ENCODE peak calls at places on chromosomes 4 and X, in seven cellular contexts. E is cerebellar cortex; F is glutamatergic neuron; U is cardiac muscle cell; N is naive thymus-derived CD4-positive, alpha-beta T cell; G is NCI-H748 treated with DMSO at 0.1 percent for 48 hours; L is ELR. Z is an unnamed sample.

GRCh38 chr4:77917075-77917474 is 54.4 kb downstream of the MRPL1 start:
- DNase-seq in N (no peak), F (no peak), L (no peak), U (no peak), G (peak), E (no peak), Z (no peak)

GRCh38 chr4:147620315-147620714 is 3.1 kb downstream of the TMEM184C start:
- DNase-seq in U (no peak), L (no peak), G (no peak), F (no peak), E (no peak), N (no peak), Z (no peak)

GRCh38 chr4:23305026-23305425 is 584.8 kb downstream of the PPARGC1A start:
- DNase-seq in L (peak), F (no peak), N (no peak), U (no peak), E (no peak), G (no peak), Z (no peak)

GRCh38 chr4:6389426-6389825 is 83.0 kb downstream of the PPP2R2C start:
- DNase-seq in L (no peak), E (no peak), F (no peak), U (no peak), N (no peak), G (no peak), Z (no peak)

GRCh38 chrX:13699183-13699826 is 10.4 kb downstream of the RAB9A start:
- DNase-seq in U (no peak), F (no peak), L (peak), G (no peak), N (no peak), E (no peak), Z (no peak)

GRCh38 chrX:17736856-17737706 is at the start of gene SCML1:
- DNase-seq in L (peak), E (peak), G (peak), N (peak), F (peak), U (peak), Z (peak)

GRCh38 chrX:2592279-2592678 is 91.5 kb upstream of the DHRSX start:
- DNase-seq in U (no peak), F (no peak), E (no peak), G (no peak), L (no peak), N (no peak), Z (no peak)

GRCh38 chr4:67704843-67705242 is 3.9 kb upstream of the UBA6 start:
- DNase-seq in L (no peak), U (no peak), F (no peak), G (no peak), N (no peak), E (no peak), Z (no peak)

GRCh38 chr4:133062851-133063250 is 86.2 kb upstream of the PCDH10 start:
- DNase-seq in U (no peak), L (peak), F (no peak), N (no peak), E (no peak), G (no peak), Z (no peak)

GRCh38 chr4:165458451-165458850 is 79.6 kb downstream of the CPE start:
- DNase-seq in F (no peak), U (no peak), E (no peak), N (no peak), G (no peak), L (no peak), Z (no peak)

GRCh38 chrX:85611926-85612325 is 232.5 kb upstream of the POF1B start:
- DNase-seq in E (peak), U (no peak), N (no peak), L (peak), F (no peak), G (peak), Z (no peak)

GRCh38 chr4:132646186-132646585 is 502.9 kb upstream of the PCDH10 start:
- DNase-seq in U (no peak), N (no peak), F (no peak), L (peak), G (no peak), E (no peak), Z (no peak)